ENCODE peak calls at places on chromosomes 12 and 14, in five cellular contexts. O, T, I, Y and X are unnamed samples.

GRCh38 chr14:64095620-64096019 is 198.6 kb downstream of the ESR2 start:
- DNase-seq in O (no peak), T (no peak), I (no peak), Y (peak; percentile 87), X (no peak)

GRCh38 chr14:68942281-68943035 is 36.6 kb downstream of the ACTN1 start:
- DNase-seq in O (no peak), T (no peak), I (no peak), Y (peak; percentile 47), X (no peak)

GRCh38 chr12:52784909-52785308 is 7.8 kb upstream of the KRT76 start:
- DNase-seq in O (no peak), T (no peak), I (no peak), Y (no peak), X (no peak)

GRCh38 chr12:128531153-128531552 is 264.2 kb downstream of the TMEM132C start:
- DNase-seq in O (no peak), T (no peak), I (no peak), Y (no peak), X (no peak)

GRCh38 chr14:29999013-29999539 is 71.4 kb upstream of the PRKD1 start:
- DNase-seq in O (no peak), T (peak; percentile 13), I (no peak), Y (peak; percentile 7), X (no peak)

GRCh38 chr14:60215520-60216195 is 33.4 kb upstream of the PPM1A start:
- DNase-seq in O (no peak), T (no peak), I (no peak), Y (no peak), X (no peak)

GRCh38 chr12:46233418-46233817 is 35.4 kb downstream of the SLC38A1 start:
- DNase-seq in O (no peak), T (no peak), I (no peak), Y (no peak), X (no peak)

GRCh38 chr12:123397400-123397799 is 13.5 kb downstream of the KMT5A start:
- DNase-seq in O (no peak), T (no peak), I (no peak), Y (no peak), X (no peak)

GRCh38 chr14:99758915-99759545 is 34.2 kb upstream of the EML1 start:
- DNase-seq in O (peak; percentile 23), T (no peak), I (no peak), Y (no peak), X (peak; percentile 28)

GRCh38 chr12:116964740-116965090 is 54.0 kb downstream of the FBXW8 start:
- DNase-seq in O (no peak), T (no peak), I (no peak), Y (no peak), X (no peak)

GRCh38 chr12:131094831-131095805 is 141.4 kb downstream of the ADGRD1 start:
- DNase-seq in O (peak; percentile 49), T (no peak), I (no peak), Y (no peak), X (peak; percentile 32)

GRCh38 chr12:23209793-23210192 is 584.8 kb downstream of the ETNK1 start:
- DNase-seq in O (no peak), T (no peak), I (no peak), Y (peak; percentile 89), X (no peak)

GRCh38 chr14:52919971-52920370 is 30.9 kb downstream of the FERMT2 start:
- DNase-seq in O (no peak), T (no peak), I (no peak), Y (peak; percentile 39), X (no peak)

GRCh38 chr12:81811778-81812125 is 52.6 kb upstream of the PPFIA2 start:
- DNase-seq in O (no peak), T (no peak), I (no peak), Y (no peak), X (no peak)

GRCh38 chr14:69260979-69261605 is 1.1 kb downstream of the GALNT16 start:
- DNase-seq in O (no peak), T (peak; percentile 79), I (no peak), Y (no peak), X (no peak)

GRCh38 chr12:80264386-80264785 is 165.0 kb downstream of the OTOGL start:
- DNase-seq in O (no peak), T (no peak), I (no peak), Y (no peak), X (no peak)

GRCh38 chr12:110543252-110543959 is 39.7 kb downstream of the PPTC7 start:
- DNase-seq in O (peak; percentile 83), T (no peak), I (no peak), Y (peak; percentile 92), X (peak; percentile 82)

GRCh38 chr14:88519907-88520306 is 34.9 kb downstream of the PTPN21 start:
- DNase-seq in O (no peak), T (no peak), I (no peak), Y (no peak), X (no peak)

GRCh38 chr14:57991353-57991752 is 125.5 kb upstream of the SLC35F4 start:
- DNase-seq in O (no peak), T (no peak), I (no peak), Y (no peak), X (no peak)

GRCh38 chr14:95784137-95784536 is 70.2 kb upstream of the TCL1A start:
- DNase-seq in O (no peak), T (peak; percentile 76), I (no peak), Y (peak; percentile 3), X (no peak)

GRCh38 chr14:26104686-26105085 is 493.1 kb downstream of the NOVA1 start:
- DNase-seq in O (no peak), T (peak; percentile 37), I (no peak), Y (no peak), X (no peak)
- H3K36me3 ChIP-seq in O (no peaks in the 10 kb centered on the region), T (no peaks in the 10 kb centered on the region), I (no peaks in the 10 kb centered on the region), Y (no peaks in the 10 kb centered on the region), X (no peaks in the 10 kb centered on the region)

GRCh38 chr12:100668939-100669536 is 95.6 kb downstream of the GAS2L3 start:
- DNase-seq in O (peak; percentile 88), T (peak; percentile 89), I (peak; percentile 66), Y (peak; percentile 65), X (peak; percentile 79)
- TF ChIP-seq CTCF in O (peak; percentile 80), T (peak; percentile 95), I (peak; percentile 77), Y (peak; percentile 93), X (peak; percentile 81)

GRCh38 chr14:102451064-102451352 is 58.6 kb downstream of the ANKRD9 start:
- DNase-seq in O (no peak), T (no peak), I (no peak), Y (no peak), X (no peak)
- H3K36me3 ChIP-seq in O (peaks cover 71% of the 10 kb centered on the region), T (peaks cover 5% of the 10 kb centered on the region), I (no peaks in the 10 kb centered on the region), Y (peaks cover 24% of the 10 kb centered on the region), X (peaks cover 91% of the 10 kb centered on the region)

DNA sequence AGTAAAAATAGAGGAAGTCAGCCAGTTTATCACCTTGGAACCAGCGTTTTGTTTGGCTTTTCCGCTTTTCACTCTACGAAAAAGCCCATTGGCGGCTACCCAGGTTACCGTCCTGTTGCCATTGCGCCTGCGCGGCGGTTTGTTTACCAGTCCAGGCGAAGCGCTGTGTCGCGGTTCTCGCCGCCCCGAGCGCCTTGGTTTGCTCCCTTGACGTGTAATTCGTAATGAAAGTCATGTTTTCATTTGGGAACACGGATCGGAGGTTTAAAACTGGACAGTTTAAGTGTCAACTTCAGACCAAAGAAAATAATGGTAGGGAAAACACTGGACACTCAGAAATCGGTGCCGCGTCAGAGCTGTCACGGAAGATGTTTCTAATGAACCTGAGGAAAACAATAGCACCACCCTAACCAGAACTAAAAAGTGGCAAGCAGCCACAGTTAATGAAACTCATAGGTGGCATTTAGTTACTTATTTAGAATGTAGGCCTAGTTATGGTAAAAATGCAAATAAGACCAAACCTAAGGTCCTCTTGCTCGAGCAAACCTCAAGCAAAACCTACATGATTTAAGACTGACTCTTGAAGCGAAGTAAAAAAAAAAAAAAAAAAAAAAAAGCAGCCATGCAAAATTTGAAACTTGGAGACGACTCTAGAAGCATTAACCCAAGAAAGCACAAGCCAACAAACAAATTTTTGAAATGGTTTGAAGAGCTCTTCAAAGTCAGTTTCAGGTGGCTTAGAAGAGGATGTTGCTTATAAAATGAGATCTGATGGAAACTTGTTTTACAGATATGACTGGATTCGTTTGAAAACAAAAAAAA is 790 bp upstream of the GPR19 start:
- DNase-seq in O (peak; percentile 96), T (peak; percentile 95), I (peak; percentile 55), Y (peak; percentile 71), X (peak; percentile 95)
- TF ChIP-seq CTCF in O (no peak), T (no peak), I (no peak), Y (no peak), X (no peak)

GRCh38 chr14:94161979-94162378 is 12.1 kb upstream of the PPP4R4 start:
- DNase-seq in O (no peak), T (no peak), I (no peak), Y (no peak), X (no peak)
- H3K36me3 ChIP-seq in O (no peaks in the 10 kb centered on the region), T (no peaks in the 10 kb centered on the region), I (no peaks in the 10 kb centered on the region), Y (no peaks in the 10 kb centered on the region), X (no peaks in the 10 kb centered on the region)